ENCODE peak calls at places on chromosomes 12 and 14, in seven cellular contexts. E, Q, X, P, S, M and W are unnamed samples.

GRCh38 chr12:122845041-122845864 is 10.0 kb downstream of the HIP1R start:
- DNase-seq in E (no peak), Q (no peak), X (no peak), P (no peak), S (peak), M (no peak), W (no peak)

GRCh38 chr14:63193236-63193635 is 11.0 kb upstream of the RHOJ start:
- DNase-seq in E (no peak), Q (no peak), X (no peak), P (no peak), S (no peak), M (no peak), W (no peak)

GRCh38 chr12:53180931-53181645 is 363 bp upstream of the CSAD start:
- DNase-seq in E (no peak), Q (peak), X (no peak), P (peak), S (peak), M (peak), W (peak)

GRCh38 chr12:69074559-69075349 is 141.8 kb upstream of the CPM start:
- DNase-seq in E (no peak), Q (no peak), X (no peak), P (no peak), S (no peak), M (no peak), W (no peak)

GRCh38 chr14:55102141-55102547 is 26.9 kb upstream of the LGALS3 start:
- DNase-seq in E (peak), Q (peak), X (peak), P (peak), S (peak), M (peak), W (peak)

GRCh38 chr12:81086342-81086741 is 8.5 kb downstream of the ACSS3 start:
- DNase-seq in E (no peak), Q (no peak), X (no peak), P (no peak), S (no peak), M (peak), W (no peak)

GRCh38 chr12:53328043-53328435 is 6.6 kb upstream of the AAAS start:
- DNase-seq in E (no peak), Q (peak), X (no peak), P (peak), S (no peak), M (peak), W (no peak)

GRCh38 chr14:36014236-36014635 is 162.3 kb downstream of the PTCSC3 start:
- DNase-seq in E (no peak), Q (no peak), X (no peak), P (no peak), S (no peak), M (no peak), W (no peak)

GRCh38 chr12:27193854-27194544 is 50.1 kb upstream of the STK38L start:
- DNase-seq in E (no peak), Q (no peak), X (no peak), P (no peak), S (peak), M (no peak), W (peak)

GRCh38 chr12:49342066-49342913 is 4.4 kb upstream of the DNAJC22 start:
- DNase-seq in E (no peak), Q (peak), X (peak), P (peak), S (peak), M (peak), W (peak)

GRCh38 chr14:22432348-22432976 is 156.6 kb downstream of the DAD1 start:
- DNase-seq in E (no peak), Q (peak), X (no peak), P (peak), S (no peak), M (no peak), W (peak)

GRCh38 chr12:80373666-80374065 is 70.4 kb upstream of the PTPRQ start:
- DNase-seq in E (no peak), Q (no peak), X (no peak), P (peak), S (no peak), M (no peak), W (no peak)

GRCh38 chr14:64703393-64704144 is 655 bp upstream of the PLEKHG3 start:
- DNase-seq in E (no peak), Q (no peak), X (no peak), P (no peak), S (no peak), M (no peak), W (no peak)

GRCh38 chr12:51626629-51627028 is 35.6 kb downstream of the SCN8A start:
- DNase-seq in E (no peak), Q (no peak), X (no peak), P (no peak), S (no peak), M (no peak), W (no peak)

GRCh38 chr14:88195676-88196075 is 127.4 kb downstream of the KCNK10 start:
- DNase-seq in E (no peak), Q (no peak), X (no peak), P (no peak), S (peak), M (no peak), W (no peak)

GRCh38 chr14:38505221-38506095 is 249.6 kb upstream of the CLEC14A start:
- DNase-seq in E (no peak), Q (no peak), X (no peak), P (no peak), S (no peak), M (no peak), W (peak)

GRCh38 chr12:107660230-107660629 is 25.4 kb upstream of the PWP1 start:
- DNase-seq in E (no peak), Q (no peak), X (no peak), P (peak), S (no peak), M (no peak), W (no peak)

GRCh38 chr14:101687756-101688546 is 73.6 kb upstream of the PPP2R5C start:
- DNase-seq in E (no peak), Q (no peak), X (no peak), P (peak), S (no peak), M (no peak), W (no peak)

GRCh38 chr14:81273521-81273920 is 52.8 kb upstream of the GTF2A1 start:
- DNase-seq in E (no peak), Q (no peak), X (no peak), P (no peak), S (no peak), M (no peak), W (no peak)

GRCh38 chr12:96249196-96250118 is 55.3 kb downstream of the ELK3 start:
- DNase-seq in E (no peak), Q (no peak), X (no peak), P (no peak), S (peak), M (no peak), W (peak)

GRCh38 chr12:92745874-92746553 is 43.2 kb downstream of the PLEKHG7 start:
- DNase-seq in E (no peak), Q (peak), X (no peak), P (no peak), S (peak), M (no peak), W (peak)

GRCh38 chr14:32560213-32560857 is 231.2 kb downstream of the AKAP6 start:
- DNase-seq in E (no peak), Q (peak), X (no peak), P (peak), S (peak), M (peak), W (peak)

GRCh38 chr12:106675651-106676435 is 93.0 kb downstream of the RFX4 start:
- DNase-seq in E (no peak), Q (no peak), X (no peak), P (no peak), S (no peak), M (no peak), W (no peak)

GRCh38 chr12:7961395-7962188 is 25.6 kb upstream of the SLC2A3 start:
- DNase-seq in E (no peak), Q (no peak), X (no peak), P (no peak), S (no peak), M (no peak), W (peak)

GRCh38 chr14:24322672-24323071 is 11.4 kb downstream of the LTB4R start:
- DNase-seq in E (no peak), Q (no peak), X (no peak), P (no peak), S (no peak), M (no peak), W (no peak)

GRCh38 chr12:15168279-15168678 is 52.9 kb downstream of the RERG start:
- DNase-seq in E (no peak), Q (no peak), X (no peak), P (no peak), S (no peak), M (no peak), W (no peak)
- TF ChIP-seq RFX5 in E (no peak), Q (no peak), X (no peak), P (no peak), S (no peak), M (no peak), W (no peak)

DNA sequence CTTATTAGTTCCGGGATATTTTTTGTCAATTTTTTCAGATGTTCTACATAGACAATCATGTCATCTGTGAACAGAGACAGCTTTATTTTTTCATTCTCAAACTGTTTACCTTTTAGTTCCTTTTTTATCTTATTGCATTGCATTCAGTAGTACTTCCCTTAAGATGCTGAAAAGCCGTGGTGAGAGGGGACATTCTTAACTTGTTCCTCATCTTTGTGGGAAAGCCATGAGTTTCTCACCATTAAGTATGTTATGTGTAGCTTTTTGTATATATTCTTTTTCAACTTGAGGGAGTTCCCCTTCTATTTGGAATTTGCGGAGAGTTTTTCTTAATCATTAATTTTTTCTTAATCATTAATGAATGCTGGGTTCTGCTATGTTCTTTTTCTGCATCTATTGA is 1727.1 kb upstream of the SEL1L start:
- DNase-seq in E (no peak), Q (no peak), X (no peak), P (no peak), S (no peak), M (no peak), W (peak)
- TF ChIP-seq RFX5 in E (no peak), Q (no peak), X (no peak), P (no peak), S (no peak), M (no peak), W (no peak)

DNA sequence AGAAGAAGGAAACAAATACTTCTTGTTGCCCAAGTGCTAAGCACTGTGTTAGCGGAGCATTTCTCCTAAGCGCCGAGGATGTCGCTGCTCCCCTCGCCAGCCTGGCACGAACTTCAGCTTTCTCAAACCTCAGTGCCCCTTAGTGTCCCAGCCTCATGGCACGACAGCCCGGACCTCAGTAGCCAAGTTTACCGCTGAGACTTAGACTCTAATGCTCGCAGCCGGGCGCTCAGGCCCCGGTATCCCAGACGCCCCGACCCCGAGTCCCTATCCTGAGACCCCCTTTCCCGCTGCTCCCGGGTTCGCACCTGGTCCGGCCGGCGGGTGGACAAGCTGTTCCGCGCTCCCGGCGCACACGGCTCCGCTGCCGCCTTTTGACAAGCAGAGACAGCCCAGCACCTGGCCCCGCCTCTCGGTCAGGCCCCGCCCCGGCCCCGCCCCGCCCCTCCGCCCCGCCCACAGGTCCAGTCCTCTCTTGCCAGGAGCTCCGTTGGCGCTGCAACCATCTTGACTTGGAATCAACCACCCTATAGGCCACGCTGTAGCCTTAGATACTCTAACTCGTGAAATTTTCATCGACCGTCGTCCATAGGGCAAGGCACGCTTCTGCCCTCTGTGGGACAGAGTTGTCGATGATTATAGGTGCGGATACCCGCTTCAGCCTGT is at the start of gene VDR:
- DNase-seq in E (no peak), Q (peak), X (peak), P (peak), S (peak), M (peak), W (peak)
- TF ChIP-seq RFX5 in E (no peak), Q (no peak), X (no peak), P (no peak), S (no peak), M (no peak), W (no peak)

DNA sequence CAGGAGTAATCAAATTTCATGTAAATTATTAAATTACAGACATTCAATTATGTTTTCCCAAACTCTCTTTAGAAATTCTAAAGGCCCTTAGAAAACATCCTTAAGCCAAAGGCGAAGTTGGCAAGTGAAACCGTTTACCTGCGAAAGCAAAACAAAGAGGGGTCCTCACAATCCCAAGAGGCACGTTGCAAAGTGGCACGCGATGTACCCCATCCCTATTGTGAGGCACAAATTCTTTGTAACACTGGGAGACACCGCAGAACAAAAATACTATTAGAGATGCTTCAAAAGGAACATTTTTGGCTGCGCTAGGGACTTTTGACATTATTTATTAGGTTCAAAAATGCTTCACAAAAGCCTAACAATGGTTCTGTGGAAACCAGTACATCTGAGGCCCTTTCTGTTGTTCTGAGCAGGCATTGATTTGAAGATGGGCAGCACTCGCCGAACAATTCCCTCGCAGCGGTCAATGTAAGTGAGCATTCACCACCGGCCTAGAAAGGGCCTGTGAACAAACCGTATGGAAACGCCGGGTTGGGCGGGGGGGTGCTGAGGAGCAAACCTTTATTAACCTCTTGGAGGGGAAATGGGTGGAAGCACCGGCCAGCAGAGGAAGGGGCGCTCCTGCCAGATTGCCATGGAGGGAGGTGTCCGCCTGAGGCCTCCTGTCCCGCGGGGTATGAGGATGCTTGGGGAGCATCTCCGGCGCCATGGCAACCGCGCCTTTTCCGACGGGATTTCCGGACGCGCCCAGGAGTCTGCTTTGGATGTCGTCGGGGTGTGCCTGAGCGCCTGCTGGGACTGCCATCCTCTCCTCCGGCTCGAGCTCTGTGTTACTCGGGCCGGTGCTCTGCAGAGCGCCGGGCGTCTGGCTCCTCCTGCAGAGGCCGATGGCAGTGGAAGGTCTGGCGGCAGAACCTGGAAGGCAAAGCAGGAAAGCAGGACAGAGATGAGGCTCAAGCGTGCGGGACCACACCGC is 193.8 kb downstream of the C12orf42 start:
- DNase-seq in E (no peak), Q (no peak), X (peak), P (no peak), S (peak), M (no peak), W (no peak)
- TF ChIP-seq RFX5 in E (no peak), Q (no peak), X (no peak), P (no peak), S (no peak), M (no peak), W (no peak)